ENCODE peak calls at places on chromosomes 1 and 21, in four cellular contexts. G is SK-N-SH, H is WERI-Rb-1, P is brain microvascular endothelial cell. U is an unnamed sample. For H3K36me3, the result is how much of the 10 kb centered on the place peaks cover.

GRCh38 chr1:82697965-82698364 is 897.2 kb downstream of the ADGRL2 start:
- DNase-seq in P (no peak), H (no peak), G (no peak), U (no peak)

GRCh38 chr1:36653850-36654249 is 171.1 kb upstream of the CSF3R start:
- DNase-seq in H (no peak), G (no peak), P (no peak), U (no peak)

GRCh38 chr21:40936771-40937261 is 89.9 kb upstream of the DSCAM start:
- DNase-seq in P (no peak), G (no peak), H (no peak), U (no peak)

GRCh38 chr1:941588-942383 is 17.3 kb downstream of the NOC2L start:
- DNase-seq in P (peak), G (peak), H (peak), U (no peak)

GRCh38 chr1:103911450-103911849 is 161.8 kb downstream of the AMY1C start:
- DNase-seq in G (no peak), H (no peak), P (no peak), U (no peak)

GRCh38 chr1:23619299-23620188 is 60.2 kb upstream of the ID3 start:
- DNase-seq in P (no peak), H (no peak), G (peak), U (no peak)

GRCh38 chr21:28459193-28459592 is 533.5 kb downstream of the LTN1 start:
- DNase-seq in H (no peak), G (no peak), P (no peak), U (no peak)

GRCh38 chr1:99580451-99580850 is 65.5 kb upstream of the PALMD start:
- DNase-seq in H (no peak), P (no peak), G (no peak), U (no peak)

GRCh38 chr21:37845535-37845934 is 70.7 kb downstream of the KCNJ6 start:
- DNase-seq in P (no peak), G (no peak), H (no peak), U (no peak)

GRCh38 chr1:182174202-182174855 is 112.8 kb upstream of the ZNF648 start:
- DNase-seq in P (no peak), G (no peak), H (no peak), U (no peak)

GRCh38 chr1:64246294-64246917 is 43.0 kb downstream of the UBE2U start:
- DNase-seq in P (no peak), H (no peak), G (peak), U (no peak)

GRCh38 chr1:1075148-1075935 is 1.2 kb upstream of the RNF223 start:
- DNase-seq in H (no peak), G (peak), P (no peak), U (no peak)

GRCh38 chr1:29539971-29540370 is 303.6 kb downstream of the PTPRU start:
- DNase-seq in P (no peak), H (no peak), G (no peak), U (no peak)

GRCh38 chr1:29122662-29122986 is 1.1 kb downstream of the TMEM200B start:
- DNase-seq in H (no peak), P (no peak), G (peak), U (peak)

GRCh38 chr21:38148046-38148445 is 108.7 kb upstream of the KCNJ15 start:
- DNase-seq in P (no peak), H (peak), G (no peak), U (no peak)

GRCh38 chr1:237811633-237812032 is 79.1 kb downstream of the ZP4 start:
- DNase-seq in G (no peak), H (no peak), P (no peak), U (no peak)

GRCh38 chr1:79044974-79045650 is 38.6 kb upstream of the ADGRL4 start:
- DNase-seq in P (no peak), H (peak), G (no peak), U (no peak)

GRCh38 chr1:157146244-157146643 is 8.0 kb upstream of the ETV3 start:
- DNase-seq in H (no peak), P (no peak), G (no peak), U (no peak)

GRCh38 chr1:246497331-246497915 is 9.7 kb downstream of the SMYD3 start:
- DNase-seq in G (peak), P (peak), H (no peak), U (no peak)

GRCh38 chr1:7721940-7722669 is 49.0 kb upstream of the VAMP3 start:
- DNase-seq in G (peak), H (no peak), P (no peak), U (no peak)

GRCh38 chr1:201715801-201716741 is 112.9 kb upstream of the IPO9 start:
- DNase-seq in H (no peak), G (no peak), P (no peak), U (no peak)

GRCh38 chr1:1324084-1324523 is 356 bp downstream of the INTS11 start:
- DNase-seq in P (no peak), G (no peak), H (no peak), U (no peak)

GRCh38 chr1:59367269-59368006 is 70.5 kb downstream of the FGGY start:
- DNase-seq in H (peak), P (peak), G (no peak), U (peak)

GRCh38 chr1:210688482-210689233 is 360.0 kb downstream of the HHAT start:
- DNase-seq in G (no peak), H (no peak), P (no peak), U (no peak)

GRCh38 chr1:53572061-53572801 is 113.0 kb downstream of the DMRTB1 start:
- DNase-seq in P (peak), G (peak), H (peak), U (no peak)

GRCh38 chr1:91018006-91018405 is 3.8 kb downstream of the ZNF644 start:
- DNase-seq in H (no peak), G (peak), P (no peak), U (no peak)

GRCh38 chr1:33176362-33176850 is 5.4 kb downstream of the TRIM62 start:
- DNase-seq in G (peak), P (peak), H (peak), U (no peak)

GRCh38 chr1:228944241-228944741 is 209.0 kb downstream of the RHOU start:
- DNase-seq in P (no peak), H (no peak), G (no peak), U (no peak)
- H3K4me3 ChIP-seq in P (no peak), H (no peak), G (no peak), U (no peak)

GRCh38 chr1:56435434-56436337 is 143.7 kb downstream of the PLPP3 start:
- DNase-seq in P (no peak), H (peak), G (no peak), U (no peak)
- TF ChIP-seq CTCF in P (no peak), H (no peak), G (no peak), U (no peak)

GRCh38 chr1:31915438-31915837 is 22.7 kb downstream of the PTP4A2 start:
- DNase-seq in G (no peak), P (no peak), H (no peak), U (no peak)
- H3K36me3 ChIP-seq in G (under half), P (under half), H (half or more), U (under half)

GRCh38 chr21:44933199-44933937 is 6.5 kb upstream of the SLX9 start:
- DNase-seq in G (no peak), H (no peak), P (no peak), U (no peak)
- H3K4me3 ChIP-seq in G (no peak), H (no peak), P (no peak), U (no peak)

GRCh38 chr1:26694597-26695416 is 1.0 kb upstream of the ARID1A start:
- DNase-seq in H (peak), G (no peak), P (no peak), U (no peak)

GRCh38 chr1:26696191-26696644 is 403 bp downstream of the ARID1A start:
- DNase-seq in P (no peak), G (peak), H (peak), U (no peak)

GRCh38 chr1:26694185-26694572 is 1.6 kb upstream of the ARID1A start:
- DNase-seq in P (no peak), H (no peak), G (no peak), U (no peak)

GRCh38 chr1:26696645-26697440 is 1.0 kb downstream of the ARID1A start:
- DNase-seq in G (peak), H (peak), P (no peak), U (no peak)

GRCh38 chr1:26695417-26696190 is at the start of gene ARID1A:
- DNase-seq in P (peak), H (peak), G (peak), U (peak)
- TF ChIP-seq CTCF in P (peak), H (no peak), G (peak), U (peak)

GRCh38 chr1:180094705-180095280 is 59.9 kb upstream of the QSOX1 start:
- DNase-seq in H (no peak), P (no peak), G (no peak), U (no peak)

GRCh38 chr1:180097319-180097605 is 57.4 kb upstream of the QSOX1 start:
- DNase-seq in G (no peak), H (no peak), P (no peak), U (no peak)

GRCh38 chr1:180098242-180098995 is 56.2 kb upstream of the QSOX1 start:
- DNase-seq in H (no peak), P (peak), G (no peak), U (peak)

GRCh38 chr1:180092931-180093650 is 61.6 kb upstream of the QSOX1 start:
- DNase-seq in P (peak), G (no peak), H (no peak), U (no peak)

DNA sequence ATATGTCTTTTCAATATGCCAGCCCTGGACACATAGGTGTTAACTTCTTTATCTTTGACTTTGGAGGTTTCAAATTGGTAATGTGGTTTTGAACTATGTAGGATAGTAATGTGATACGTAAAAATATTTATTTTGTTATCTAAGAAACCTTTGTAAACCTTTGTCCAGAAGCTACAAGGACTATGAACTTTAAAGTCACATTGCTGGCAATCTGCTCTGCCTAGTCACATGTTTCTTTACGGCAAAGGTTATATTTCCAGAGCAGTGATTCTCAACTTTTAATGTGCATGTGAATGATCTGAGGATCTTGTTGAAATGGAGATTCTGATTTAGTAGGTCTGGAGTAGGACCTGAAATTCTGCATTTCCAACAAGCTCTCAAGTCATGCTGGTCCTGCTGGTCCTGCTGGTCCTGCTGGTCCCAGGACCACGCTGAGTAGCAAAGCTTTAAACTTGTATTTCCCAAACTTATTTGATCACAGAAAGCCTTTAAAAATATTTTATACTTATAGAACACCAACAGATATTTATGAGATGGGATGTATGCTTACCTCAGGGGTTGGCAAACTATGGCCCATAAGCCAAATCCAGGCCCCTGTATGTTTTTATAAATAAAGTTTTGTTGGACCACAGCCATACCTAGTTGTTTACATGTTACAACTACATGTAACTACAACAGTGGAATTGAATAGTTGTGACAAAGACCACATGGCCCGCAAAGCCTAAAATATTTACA is 57.9 kb upstream of the QSOX1 start:
- DNase-seq in H (no peak), G (no peak), P (no peak), U (no peak)
- H3K36me3 ChIP-seq in H (half or more), G (half or more), P (under half), U (under half)

U was measured in BJ.